ENCODE peak calls at places on chromosomes 3 and 15, in ten cellular contexts. Y is heart left ventricle, J is progenitor cell of endocrine pancreas, H is GM10248, R is NB4, Z is body of pancreas, U is LNCaP clone FGC, O is BJ, N is A673, K is fibroblast of the aortic adventitia. Q is an unnamed sample.

GRCh38 chr15:36755341-36755740 is 175.9 kb downstream of the CDIN1 start:
- DNase-seq in U (no peak), J (no peak), Z (no peak), O (no peak), R (no peak), Y (no peak), H (no peak), N (no peak), K (no peak), Q (no peak)

GRCh38 chr3:45067941-45068340 is 41.8 kb downstream of the CLEC3B start:
- DNase-seq in O (no peak), N (no peak), J (no peak), Y (no peak), K (no peak), U (no peak), R (no peak), Z (no peak), H (no peak), Q (no peak)

GRCh38 chr3:128336337-128337156 is 130.1 kb downstream of the DNAJB8 start:
- DNase-seq in Y (no peak), N (no peak), O (no peak), J (no peak), Z (no peak), R (no peak), K (no peak), U (no peak), H (no peak), Q (no peak)

GRCh38 chr15:75694241-75695182 is 18.1 kb downstream of the CSPG4 start:
- DNase-seq in J (peak; percentile 55), N (peak; percentile 62), O (peak; percentile 95), Y (peak; percentile 86), H (peak; percentile 54), U (no peak), Z (peak; percentile 83), R (peak; percentile 69), K (peak; percentile 97), Q (peak; percentile 61)

GRCh38 chr3:56825579-56826438 is 24.1 kb upstream of the ARHGEF3 start:
- DNase-seq in U (no peak), Z (no peak), O (no peak), H (no peak), Y (no peak), R (no peak), J (no peak), K (peak; percentile 55), N (no peak), Q (no peak)

GRCh38 chr3:114178770-114179368 is at the start of gene DRD3:
- DNase-seq in J (peak; percentile 45), K (peak; percentile 65), N (peak; percentile 77), Y (no peak), Z (no peak), H (no peak), R (peak; percentile 34), O (no peak), U (no peak), Q (peak; percentile 75)

GRCh38 chr3:153162513-153163348 is 705 bp downstream of the RAP2B start:
- DNase-seq in N (peak; percentile 65), U (peak; percentile 7), K (peak; percentile 43), O (no peak), H (peak; percentile 49), Y (peak; percentile 47), J (no peak), Z (peak; percentile 37), R (peak; percentile 66), Q (peak; percentile 56)

GRCh38 chr15:39028069-39028468 is 463.5 kb upstream of the RASGRP1 start:
- DNase-seq in Y (peak; percentile 46), N (no peak), J (no peak), O (no peak), R (peak; percentile 2), K (peak; percentile 84), Z (peak; percentile 45), U (no peak), H (no peak), Q (no peak)

GRCh38 chr3:138479355-138479964 is 45.0 kb downstream of the ESYT3 start:
- DNase-seq in K (peak; percentile 46), H (peak; percentile 53), Z (peak; percentile 36), R (peak; percentile 76), O (no peak), Y (no peak), J (no peak), U (no peak), N (peak; percentile 71), Q (peak; percentile 56)

GRCh38 chr3:141286856-141287255 is 55.2 kb downstream of the PXYLP1 start:
- DNase-seq in K (no peak), O (no peak), U (no peak), H (peak; percentile 64), R (no peak), Z (no peak), J (no peak), N (no peak), Y (no peak), Q (no peak)

GRCh38 chr15:68335655-68336054 is 58.1 kb downstream of the FEM1B start:
- DNase-seq in N (no peak), U (no peak), H (no peak), Z (peak; percentile 29), R (no peak), K (no peak), Y (peak; percentile 68), O (no peak), J (no peak), Q (no peak)
- TF ChIP-seq CTCF in N (no peak), U (no peak), H (no peak), Z (no peak), R (no peak), K (no peak), Y (no peak), O (no peak), J (no peak), Q (no peak)

GRCh38 chr3:64078966-64079365 is 55.7 kb upstream of the PSMD6 start:
- DNase-seq in Y (no peak), U (no peak), J (no peak), N (no peak), Z (no peak), K (no peak), H (no peak), O (no peak), R (no peak), Q (no peak)

GRCh38 chr3:64074895-64075679 is 51.8 kb upstream of the PSMD6 start:
- DNase-seq in H (no peak), Y (no peak), R (no peak), N (no peak), J (no peak), O (no peak), K (no peak), U (no peak), Z (no peak), Q (no peak)

GRCh38 chr3:64072111-64072510 is 48.8 kb upstream of the PSMD6 start:
- DNase-seq in K (no peak), Z (no peak), O (no peak), U (no peak), R (no peak), H (no peak), J (no peak), Y (no peak), N (no peak), Q (no peak)

GRCh38 chr3:64074091-64074490 is 50.8 kb upstream of the PSMD6 start:
- DNase-seq in K (peak; percentile 48), Y (no peak), R (peak; percentile 6), J (no peak), U (no peak), O (no peak), H (no peak), Z (no peak), N (peak; percentile 43), Q (no peak)

GRCh38 chr3:64073362-64073761 is 50.1 kb upstream of the PSMD6 start:
- DNase-seq in U (no peak), H (no peak), O (peak; percentile 26), J (no peak), R (no peak), Y (no peak), K (no peak), N (no peak), Z (no peak), Q (no peak)
- TF ChIP-seq CTCF in U (peak; percentile 3), H (no peak), O (no peak), J (no peak), R (no peak), Y (no peak), K (no peak), N (no peak), Z (no peak), Q (no peak)

GRCh38 chr3:97967966-97968365 is 4.3 kb downstream of the RIOX2 start:
- DNase-seq in U (no peak), Z (no peak), O (no peak), J (no peak), N (no peak), H (no peak), Y (no peak), R (no peak), K (no peak), Q (no peak)
- TF ChIP-seq CTCF in U (no peak), Z (no peak), O (no peak), J (peak; percentile 37), N (no peak), H (no peak), Y (no peak), R (no peak), K (no peak), Q (no peak)

GRCh38 chr15:50685976-50686467 is 575 bp downstream of the TRPM7 start:
- DNase-seq in Y (peak; percentile 84), K (peak; percentile 56), Z (peak; percentile 65), N (peak; percentile 66), U (no peak), H (peak; percentile 79), R (peak; percentile 79), J (peak; percentile 40), O (no peak), Q (peak; percentile 66)

GRCh38 chr15:50681467-50681866 is 5.1 kb downstream of the TRPM7 start:
- DNase-seq in Z (no peak), K (no peak), R (no peak), J (no peak), N (no peak), Y (no peak), O (no peak), U (no peak), H (no peak), Q (no peak)

GRCh38 chr15:50686468-50687301 is at the start of gene TRPM7:
- DNase-seq in K (peak; percentile 86), U (peak; percentile 51), Z (peak; percentile 85), R (peak; percentile 94), Y (peak; percentile 95), O (peak; percentile 37), N (peak; percentile 93), H (peak; percentile 92), J (peak; percentile 69), Q (peak; percentile 84)

GRCh38 chr15:50685191-50685975 is 1.2 kb downstream of the TRPM7 start:
- DNase-seq in N (no peak), K (peak; percentile 38), U (no peak), O (no peak), Z (no peak), H (no peak), J (no peak), R (peak; percentile 21), Y (no peak), Q (no peak)

GRCh38 chr15:50687302-50687902 is 805 bp upstream of the TRPM7 start:
- DNase-seq in U (no peak), N (no peak), Y (no peak), H (no peak), J (no peak), Z (no peak), R (no peak), K (no peak), O (no peak), Q (no peak)
- TF ChIP-seq CTCF in U (no peak), N (no peak), Y (no peak), H (no peak), J (no peak), Z (no peak), R (no peak), K (no peak), O (no peak), Q (no peak)

Q was measured in nephron progenitor cell.